ENCODE peak calls at places on chromosomes 1 and 21, in five cellular contexts. N is endothelial cell of umbilical vein, E is neural progenitor cell, C is brain microvascular endothelial cell, U is colonic mucosa. B is an unnamed sample. For H3K36me3, the result is how much of the 10 kb centered on the place peaks cover.

GRCh38 chr1:111032295-111032897 is 68.7 kb upstream of the LRIF1 start:
- DNase-seq in N (peak), E (peak), C (peak), U (peak), B (no peak)

GRCh38 chr1:223670458-223671159 is 5.1 kb upstream of the CAPN8 start:
- DNase-seq in N (peak), E (peak), C (peak), U (peak), B (no peak)

GRCh38 chr21:29604096-29604495 is 305.4 kb downstream of the BACH1 start:
- DNase-seq in N (no peak), E (no peak), C (no peak), U (no peak), B (no peak)

GRCh38 chr1:47351305-47351704 is 17.7 kb downstream of the CMPK1 start:
- DNase-seq in N (no peak), E (no peak), C (no peak), U (no peak), B (no peak)

GRCh38 chr1:9235123-9235513 is 544 bp downstream of the H6PD start:
- DNase-seq in N (peak), E (no peak), C (peak), U (peak), B (no peak)

GRCh38 chr21:28776251-28776650 is 216.4 kb downstream of the LTN1 start:
- DNase-seq in N (no peak), E (no peak), C (peak), U (no peak), B (no peak)

GRCh38 chr1:228416217-228416971 is at the start of gene TRIM17:
- DNase-seq in N (no peak), E (peak), C (no peak), U (no peak), B (no peak)

GRCh38 chr1:229869687-229870086 is 197.4 kb upstream of the GALNT2 start:
- DNase-seq in N (no peak), E (no peak), C (no peak), U (no peak), B (no peak)

GRCh38 chr1:21633992-21634475 is 35.1 kb downstream of the RAP1GAP start:
- DNase-seq in N (no peak), E (no peak), C (no peak), U (no peak), B (no peak)

GRCh38 chr1:113255728-113256347 is 134.5 kb upstream of the MAGI3 start:
- DNase-seq in N (no peak), E (peak), C (no peak), U (peak), B (no peak)

GRCh38 chr1:236063919-236064673 is 794 bp downstream of the NID1 start:
- DNase-seq in N (peak), E (peak), C (peak), U (peak), B (no peak)

GRCh38 chr1:3423245-3423829 is 31.1 kb upstream of the ARHGEF16 start:
- DNase-seq in N (no peak), E (no peak), C (no peak), U (peak), B (no peak)

GRCh38 chr1:193960040-193960439 is 773.6 kb upstream of the B3GALT2 start:
- DNase-seq in N (no peak), E (no peak), C (no peak), U (no peak), B (no peak)

GRCh38 chr1:156367386-156368156 is 1.4 kb upstream of the RHBG start:
- DNase-seq in N (no peak), E (no peak), C (no peak), U (no peak), B (no peak)

GRCh38 chr1:216310776-216311175 is 112.5 kb downstream of the USH2A start:
- DNase-seq in N (no peak), E (peak), C (peak), U (peak), B (no peak)

GRCh38 chr1:75618382-75618781 is 7.5 kb upstream of the SLC44A5 start:
- DNase-seq in N (no peak), E (no peak), C (no peak), U (no peak), B (no peak)

GRCh38 chr1:156692409-156692957 is 12.9 kb downstream of the CRABP2 start:
- DNase-seq in N (no peak), E (no peak), C (no peak), U (no peak), B (no peak)

GRCh38 chr1:25082216-25082899 is 149.9 kb downstream of the SYF2 start:
- DNase-seq in N (no peak), E (no peak), C (no peak), U (no peak), B (no peak)

GRCh38 chr1:25084407-25084806 is 147.9 kb downstream of the SYF2 start:
- DNase-seq in N (no peak), E (no peak), C (no peak), U (no peak), B (no peak)

GRCh38 chr1:25081496-25081895 is 150.8 kb downstream of the SYF2 start:
- DNase-seq in N (no peak), E (no peak), C (no peak), U (no peak), B (no peak)

GRCh38 chr1:25082995-25083394 is 149.3 kb downstream of the SYF2 start:
- DNase-seq in N (no peak), E (no peak), C (no peak), U (no peak), B (no peak)

DNA sequence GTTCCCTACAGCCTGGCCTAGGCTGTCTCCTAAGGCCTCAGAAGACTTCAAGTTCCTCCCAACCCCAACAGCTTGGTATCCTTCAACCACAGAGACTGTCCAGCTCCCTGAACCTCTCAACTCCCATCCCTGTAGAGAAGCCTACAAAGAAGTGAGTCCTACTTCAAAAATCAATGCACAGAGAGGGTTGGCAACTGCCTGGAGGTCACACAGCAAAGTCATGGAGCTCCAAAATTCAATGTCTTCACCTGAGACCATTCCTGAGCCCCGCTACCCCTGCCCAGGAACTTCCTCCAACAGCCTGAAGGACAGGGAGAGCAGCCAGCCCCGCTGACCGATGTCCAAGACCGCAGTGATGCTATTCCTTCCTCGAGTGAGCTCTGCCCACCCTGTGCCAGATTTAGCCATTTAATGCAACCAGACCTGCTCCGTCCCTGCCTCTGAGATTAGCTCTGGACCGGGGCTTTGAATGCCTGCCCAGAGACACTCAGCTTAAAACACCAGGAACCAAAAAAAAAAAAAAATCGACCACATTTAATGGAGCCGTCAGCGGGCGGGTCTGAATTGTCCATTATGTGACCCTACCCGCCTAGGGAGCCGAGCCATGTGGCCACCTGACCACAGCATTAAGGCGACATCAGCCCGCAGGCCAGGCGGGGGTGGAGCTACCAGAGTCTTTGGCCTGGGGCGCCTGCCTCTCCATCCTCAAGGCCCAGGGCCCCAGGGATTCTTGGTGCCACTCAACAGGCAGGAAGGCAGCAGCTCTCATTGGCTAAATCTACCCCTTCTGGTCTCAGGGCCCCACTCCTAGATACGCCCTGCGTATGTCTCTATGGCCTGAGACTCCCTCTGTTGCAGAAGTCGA is 148.6 kb downstream of the SYF2 start:
- DNase-seq in N (no peak), E (peak), C (no peak), U (no peak), B (no peak)
- H3K36me3 ChIP-seq in N (under half), E (under half), C (under half), U (under half), B (under half)

GRCh38 chr1:204361341-204361771 is 1.6 kb upstream of the PLEKHA6 start:
- DNase-seq in N (no peak), E (no peak), C (no peak), U (no peak), B (no peak)

GRCh38 chr1:204360314-204360713 is 585 bp upstream of the PLEKHA6 start:
- DNase-seq in N (no peak), E (no peak), C (no peak), U (no peak), B (no peak)

GRCh38 chr1:204363335-204364114 is 3.8 kb upstream of the PLEKHA6 start:
- DNase-seq in N (peak), E (peak), C (peak), U (peak), B (no peak)

GRCh38 chr1:204361781-204362180 is 2.1 kb upstream of the PLEKHA6 start:
- DNase-seq in N (no peak), E (no peak), C (no peak), U (no peak), B (no peak)

DNA sequence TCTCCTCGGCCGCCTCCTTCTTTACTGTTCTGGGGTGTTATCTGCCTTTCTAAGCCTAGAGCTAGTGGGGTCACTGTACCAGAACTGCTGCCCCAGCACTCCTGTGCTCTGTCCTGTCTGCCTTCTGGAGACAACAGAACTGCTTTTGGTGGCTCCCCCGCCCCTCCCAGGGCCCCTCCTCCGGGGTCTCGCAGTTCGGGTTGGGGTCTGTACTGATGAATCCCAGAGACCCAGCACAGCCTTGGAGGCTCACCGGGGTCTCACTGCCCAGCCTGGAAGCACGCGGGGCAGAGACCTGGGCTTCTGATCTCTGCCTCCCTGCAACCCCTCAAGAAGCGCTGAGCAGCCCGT is 3.2 kb upstream of the PLEKHA6 start:
- DNase-seq in N (no peak), E (peak), C (no peak), U (no peak), B (no peak)
- H3K4me3 ChIP-seq in N (peak), E (no peak), C (peak), U (peak), B (peak)

DNA sequence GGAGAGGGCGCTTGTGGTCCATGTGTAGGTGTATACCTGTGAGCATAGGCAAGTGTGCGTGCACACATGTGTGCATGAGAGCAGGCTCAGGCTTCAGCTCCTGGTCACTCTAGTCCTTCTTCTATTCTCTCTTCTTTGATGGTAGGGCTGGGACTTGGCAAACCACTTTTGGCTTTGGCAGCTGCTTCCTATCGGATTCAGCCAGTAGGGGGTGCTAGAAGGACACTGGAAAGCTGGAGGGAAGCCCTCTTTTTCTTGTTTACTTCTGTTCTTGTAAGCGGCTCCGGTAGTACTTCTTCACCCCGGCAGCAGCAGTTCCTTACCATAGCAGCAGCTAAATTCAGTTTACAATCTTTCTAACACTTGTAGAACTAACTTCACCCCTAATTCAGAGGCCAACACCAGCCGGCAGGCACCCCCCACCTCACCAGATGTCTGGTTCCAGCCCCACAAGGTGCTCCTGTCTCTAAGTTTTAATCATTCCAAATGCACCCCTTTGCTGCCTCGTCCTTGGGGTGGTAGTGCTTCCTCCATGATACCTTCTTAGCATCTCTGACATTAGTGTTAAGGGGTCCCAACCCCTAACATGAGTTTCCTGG is 25.1 kb downstream of the NENF start:
- DNase-seq in N (peak), E (peak), C (peak), U (peak), B (no peak)
- TF ChIP-seq CTCF in N (peak), E (peak), C (peak), U (peak), B (peak)

GRCh38 chr21:45276620-45277019 is 11.1 kb downstream of the POFUT2 start:
- DNase-seq in N (no peak), E (no peak), C (no peak), U (no peak), B (no peak)

GRCh38 chr21:45279446-45280177 is 8.1 kb downstream of the POFUT2 start:
- DNase-seq in N (no peak), E (no peak), C (no peak), U (no peak), B (no peak)

GRCh38 chr21:45278156-45278911 is 9.4 kb downstream of the POFUT2 start:
- DNase-seq in N (no peak), E (no peak), C (no peak), U (no peak), B (no peak)

GRCh38 chr21:45280178-45280821 is 7.4 kb downstream of the POFUT2 start:
- DNase-seq in N (no peak), E (no peak), C (no peak), U (no peak), B (no peak)

DNA sequence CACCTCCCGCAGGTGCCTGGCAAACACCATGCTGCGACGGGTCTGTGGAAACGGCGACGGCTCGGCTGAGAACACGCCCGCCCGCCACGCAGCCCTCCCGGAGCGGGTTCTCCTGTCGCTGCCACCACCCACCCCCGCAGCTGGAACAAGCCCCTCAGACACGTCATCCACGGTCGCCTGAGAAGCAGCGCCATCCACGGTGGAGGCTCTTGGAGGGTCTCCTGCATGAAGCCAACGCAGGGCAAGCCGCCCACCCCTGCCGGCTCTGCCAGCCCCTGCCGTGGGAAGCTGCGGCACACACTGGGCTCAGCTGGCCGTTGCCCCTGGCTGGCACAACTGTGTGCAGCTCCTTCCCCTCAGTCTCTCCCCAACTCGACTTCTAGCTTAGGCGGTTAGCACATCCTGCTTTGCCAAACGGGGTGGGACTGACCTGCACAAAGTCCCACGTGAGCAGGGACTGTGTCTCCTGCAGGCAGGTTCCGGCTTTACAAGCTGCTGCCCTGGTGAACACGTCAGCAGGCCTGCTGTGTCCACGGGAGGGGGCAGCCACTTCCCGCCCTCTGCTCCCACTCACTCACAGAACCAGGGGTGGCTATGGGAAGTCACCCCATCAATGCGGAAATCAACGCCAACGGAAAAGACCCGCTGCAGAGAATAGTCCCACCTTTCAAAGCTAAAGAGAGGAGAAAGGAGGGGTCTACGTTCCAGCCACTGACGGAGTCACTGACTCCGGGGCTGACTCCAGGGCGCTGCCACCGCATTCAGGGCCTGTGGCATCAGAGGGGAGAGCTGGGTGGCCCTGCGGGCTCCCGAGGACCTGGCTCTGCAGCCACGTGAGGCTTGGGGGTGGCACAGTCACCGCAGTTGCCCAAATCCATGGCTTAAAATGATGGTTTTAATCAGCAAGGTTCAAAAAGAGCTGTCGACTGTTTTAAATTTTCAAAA is 10.3 kb downstream of the POFUT2 start:
- DNase-seq in N (no peak), E (no peak), C (no peak), U (no peak), B (no peak)
- H3K36me3 ChIP-seq in N (under half), E (under half), C (half or more), U (under half), B (half or more)

GRCh38 chr1:160064746-160065145 is 5.2 kb downstream of the KCNJ10 start:
- DNase-seq in N (no peak), E (no peak), C (no peak), U (no peak), B (no peak)
- H3K4me3 ChIP-seq in N (no peak), E (no peak), C (no peak), U (no peak), B (no peak)

GRCh38 chr1:207811920-207812720 is 60.3 kb downstream of the CD46 start:
- DNase-seq in N (peak), E (peak), C (no peak), U (no peak), B (no peak)
- TF ChIP-seq CTCF in N (peak), E (peak), C (peak), U (peak), B (peak)